ENCODE peak calls at places on chromosomes 11 and 22, in six cellular contexts. U is stimulated activated CD8-positive, alpha-beta memory T cell treated with anti-CD3 and anti-CD28 coated beads, Interleukin-7, amount 100 ng/mL, for 1 hour; V is HCT116; P is posterior vena cava; X is stimulated activated CD4-positive, alpha-beta T cell treated with anti-CD3 and anti-CD28 coated beads, TNF-alpha, amount 100 ng/mL, for 4 hours; K is activated CD4-positive, alpha-beta T cell treated with anti-CD3 and anti-CD28 coated beads, Interleukin-2, amount 50 U/mL, for 24 hours. S is an unnamed sample.

GRCh38 chr11:88284306-88285057 is 53.1 kb downstream of the CTSC start:
- DNase-seq in U (no peak), V (no peak), P (no peak), X (no peak), K (no peak), S (no peak)

GRCh38 chr22:24536089-24536488 is 18.8 kb downstream of the GUCD1 start:
- DNase-seq in U (no peak), V (no peak), P (no peak), X (no peak), K (no peak), S (no peak)

GRCh38 chr11:96145163-96145585 is 197.8 kb downstream of the MAML2 start:
- DNase-seq in U (no peak), V (no peak), P (no peak), X (no peak), K (no peak), S (no peak)

GRCh38 chr11:45475135-45475534 is 189.0 kb upstream of the SYT13 start:
- DNase-seq in U (no peak), V (no peak), P (no peak), X (no peak), K (no peak), S (no peak)

GRCh38 chr11:69295995-69296889 is 2.3 kb downstream of the MYEOV start:
- DNase-seq in U (no peak), V (no peak), P (peak), X (no peak), K (no peak), S (no peak)

GRCh38 chr11:130389315-130389935 is 39.0 kb downstream of the ADAMTS8 start:
- DNase-seq in U (no peak), V (no peak), P (peak), X (no peak), K (no peak), S (no peak)

GRCh38 chr11:2731285-2732125 is 31.7 kb upstream of the KCNQ1OT1 start:
- DNase-seq in U (no peak), V (no peak), P (no peak), X (no peak), K (no peak), S (no peak)

GRCh38 chr11:43989162-43989961 is 46.9 kb downstream of the C11orf96 start:
- DNase-seq in U (no peak), V (no peak), P (no peak), X (no peak), K (no peak), S (no peak)

GRCh38 chr22:46377566-46378498 is 42.3 kb downstream of the TRMU start:
- DNase-seq in U (no peak), V (peak), P (no peak), X (no peak), K (no peak), S (no peak)

GRCh38 chr11:94599510-94599909 is 32.3 kb downstream of the PIWIL4 start:
- DNase-seq in U (no peak), V (no peak), P (no peak), X (no peak), K (no peak), S (no peak)

GRCh38 chr11:45606514-45607024 is 58.9 kb downstream of the CHST1 start:
- DNase-seq in U (no peak), V (no peak), P (no peak), X (no peak), K (no peak), S (no peak)

GRCh38 chr11:133506551-133507094 is 25.7 kb downstream of the OPCML start:
- DNase-seq in U (no peak), V (no peak), P (no peak), X (no peak), K (no peak), S (no peak)

GRCh38 chr11:119103793-119104192 is 2.1 kb upstream of the DPAGT1 start:
- DNase-seq in U (no peak), V (no peak), P (no peak), X (no peak), K (no peak), S (no peak)

GRCh38 chr11:118527109-118527508 is at the start of gene TTC36:
- DNase-seq in U (no peak), V (no peak), P (no peak), X (no peak), K (no peak), S (no peak)

GRCh38 chr11:98155696-98156095 is 865.1 kb upstream of the CNTN5 start:
- DNase-seq in U (no peak), V (no peak), P (no peak), X (no peak), K (no peak), S (no peak)

GRCh38 chr11:77201370-77201769 is 73.3 kb downstream of the MYO7A start:
- DNase-seq in U (no peak), V (no peak), P (peak), X (no peak), K (no peak), S (no peak)

GRCh38 chr22:40714514-40714966 is 35.3 kb downstream of the MCHR1 start:
- DNase-seq in U (no peak), V (no peak), P (no peak), X (no peak), K (no peak), S (no peak)

GRCh38 chr22:35599364-35599763 is 17.8 kb downstream of the MB start:
- DNase-seq in U (no peak), V (no peak), P (no peak), X (no peak), K (no peak), S (no peak)

GRCh38 chr11:26326793-26327400 is 5.0 kb upstream of the ANO3 start:
- DNase-seq in U (no peak), V (no peak), P (no peak), X (no peak), K (no peak), S (no peak)

S was measured in activated T-helper 9 cell treated with anti-CD3 and anti-CD28 coated beads, Interleukin-2, amount 50 U/mL, for 16 hours.